ENCODE peak calls at places on chromosomes 11 and 22, in seven cellular contexts. A, M, L, S, Y, E and H are unnamed samples.

GRCh38 chr11:46521947-46522681 is 71.7 kb downstream of the AMBRA1 start:
- DNase-seq in S (no peak), Y (no peak), A (no peak), E (no peak), M (no peak), L (peak), H (no peak)

GRCh38 chr11:122139595-122139866 is 23.5 kb upstream of the BLID start:
- DNase-seq in M (no peak), Y (no peak), S (no peak), A (no peak), L (no peak), E (no peak), H (no peak)

GRCh38 chr11:60801194-60801593 is 16.1 kb downstream of the MS4A10 start:
- DNase-seq in M (no peak), S (no peak), A (no peak), L (no peak), Y (no peak), E (no peak), H (peak)

GRCh38 chr22:24189249-24190158 is 8.2 kb downstream of the SUSD2 start:
- DNase-seq in E (peak), M (peak), L (peak), Y (peak), S (peak), A (no peak), H (peak)

GRCh38 chr11:14342906-14343305 is 16.1 kb downstream of the RRAS2 start:
- DNase-seq in A (no peak), L (peak), M (no peak), S (no peak), Y (no peak), E (no peak), H (no peak)

GRCh38 chr11:117181586-117182550 is 3.3 kb downstream of the SIDT2 start:
- DNase-seq in A (no peak), S (no peak), L (no peak), Y (no peak), M (no peak), E (no peak), H (no peak)

GRCh38 chr22:44070029-44070428 is 45.9 kb downstream of the PARVB start:
- DNase-seq in L (no peak), M (no peak), Y (no peak), E (no peak), S (no peak), A (no peak), H (no peak)

GRCh38 chr11:783581-784015 is 6.3 kb downstream of the CEND1 start:
- DNase-seq in S (peak), M (peak), A (peak), Y (no peak), E (no peak), L (peak), H (peak)

GRCh38 chr11:122668562-122669090 is 13.1 kb downstream of the UBASH3B start:
- DNase-seq in M (peak), L (peak), E (no peak), S (no peak), A (peak), Y (no peak), H (no peak)

GRCh38 chr11:118883368-118884071 is at the start of gene CXCR5:
- DNase-seq in L (no peak), M (no peak), Y (no peak), S (no peak), E (no peak), A (no peak), H (peak)

GRCh38 chr22:17712441-17712840 is 61.8 kb downstream of the BID start:
- DNase-seq in L (peak), E (no peak), M (no peak), Y (no peak), A (no peak), S (no peak), H (no peak)

GRCh38 chr11:95092549-95093324 is 3.1 kb downstream of the ENDOD1 start:
- DNase-seq in A (no peak), E (peak), L (peak), M (peak), Y (no peak), S (peak), H (no peak)

GRCh38 chr22:49261616-49262015 is 566.1 kb downstream of the BRD1 start:
- DNase-seq in S (no peak), Y (no peak), E (no peak), L (no peak), A (no peak), M (no peak), H (peak)

GRCh38 chr11:120660024-120660565 is 148.5 kb downstream of the GRIK4 start:
- DNase-seq in E (no peak), L (peak), Y (peak), M (peak), A (no peak), S (peak), H (no peak)

GRCh38 chr22:41565403-41566054 is 4.7 kb downstream of the CSDC2 start:
- DNase-seq in A (peak), S (no peak), M (peak), L (peak), E (no peak), Y (no peak), H (no peak)

GRCh38 chr22:17767236-17768065 is 6.8 kb downstream of the BID start:
- DNase-seq in M (no peak), E (peak), S (no peak), Y (peak), A (no peak), L (no peak), H (no peak)

GRCh38 chr11:63920870-63921417 is 4.0 kb upstream of the RCOR2 start:
- DNase-seq in Y (no peak), A (no peak), S (no peak), E (peak), L (no peak), M (no peak), H (no peak)

GRCh38 chr22:42994917-42995562 is 19.9 kb downstream of the PACSIN2 start:
- DNase-seq in E (no peak), A (no peak), M (peak), S (no peak), Y (no peak), L (peak), H (no peak)

GRCh38 chr11:87298155-87298554 is 260.4 kb downstream of the TMEM135 start:
- DNase-seq in E (no peak), S (no peak), Y (no peak), A (no peak), M (no peak), L (no peak), H (no peak)

GRCh38 chr11:70210051-70210501 is 7.0 kb downstream of the FADD start:
- DNase-seq in Y (no peak), E (no peak), M (no peak), S (no peak), A (no peak), L (peak), H (no peak)

GRCh38 chr11:44760917-44761545 is 34.3 kb downstream of the TSPAN18 start:
- DNase-seq in L (peak), A (no peak), S (no peak), Y (no peak), E (no peak), M (peak), H (no peak)

GRCh38 chr11:131867457-131868257 is 497.2 kb downstream of the NTM start:
- DNase-seq in S (no peak), M (peak), A (no peak), E (no peak), Y (no peak), L (peak), H (peak)

GRCh38 chr22:17418890-17419324 is 49.6 kb downstream of the CECR2 start:
- DNase-seq in E (no peak), Y (no peak), L (peak), A (no peak), M (no peak), S (no peak), H (no peak)

GRCh38 chr11:115806056-115806455 is 301.8 kb upstream of the CADM1 start:
- DNase-seq in S (no peak), M (no peak), A (peak), L (no peak), Y (no peak), E (no peak), H (no peak)

GRCh38 chr11:2768471-2769408 is 68.9 kb upstream of the KCNQ1OT1 start:
- DNase-seq in L (peak), S (no peak), M (peak), E (no peak), A (no peak), Y (no peak), H (peak)

GRCh38 chr11:78428273-78428651 is 10.6 kb upstream of the GAB2 start:
- DNase-seq in E (no peak), L (no peak), Y (no peak), A (no peak), M (no peak), S (no peak), H (no peak)

GRCh38 chr11:69369945-69370344 is 76.0 kb downstream of the MYEOV start:
- DNase-seq in L (no peak), Y (no peak), A (no peak), S (no peak), E (no peak), M (no peak), H (peak)

GRCh38 chr11:65658174-65659021 is 4.3 kb downstream of the RELA start:
- DNase-seq in E (no peak), Y (no peak), M (no peak), S (no peak), A (no peak), L (no peak), H (no peak)

GRCh38 chr11:57460017-57460755 is at the start of gene RTN4RL2:
- DNase-seq in L (peak), S (peak), Y (no peak), M (peak), E (peak), A (peak), H (no peak)

GRCh38 chr11:120815260-120816100 is 208.4 kb upstream of the TBCEL start:
- DNase-seq in L (no peak), E (no peak), S (no peak), Y (no peak), A (no peak), M (no peak), H (no peak)

GRCh38 chr22:37242395-37242918 is 1.6 kb downstream of the RAC2 start:
- DNase-seq in S (peak), E (peak), L (peak), A (no peak), Y (peak), M (peak), H (peak)

GRCh38 chr11:120052196-120052775 is 85.6 kb downstream of the TRIM29 start:
- DNase-seq in E (no peak), M (no peak), S (no peak), Y (no peak), L (no peak), A (no peak), H (peak)

GRCh38 chr11:8220261-8221024 is 43.2 kb downstream of the LMO1 start:
- DNase-seq in E (no peak), S (no peak), M (no peak), L (no peak), Y (no peak), A (no peak), H (peak)

GRCh38 chr11:67564230-67564629 is 19.4 kb upstream of the GSTP1 start:
- DNase-seq in Y (no peak), A (no peak), M (no peak), E (no peak), L (no peak), S (no peak), H (no peak)

GRCh38 chr22:17095538-17095937 is 10.7 kb downstream of the IL17RA start:
- DNase-seq in A (no peak), L (no peak), Y (no peak), S (no peak), M (no peak), E (no peak), H (peak)

GRCh38 chr11:69836401-69836800 is 17.2 kb upstream of the FGF3 start:
- DNase-seq in S (no peak), Y (no peak), E (no peak), A (no peak), L (no peak), M (no peak), H (peak)

GRCh38 chr11:12769834-12770345 is 95.7 kb downstream of the TEAD1 start:
- DNase-seq in A (no peak), Y (no peak), E (no peak), S (no peak), L (peak), M (peak), H (no peak)

GRCh38 chr11:110435780-110436717 is 6.3 kb downstream of the FDX1 start:
- DNase-seq in M (no peak), L (peak), E (no peak), S (no peak), Y (no peak), A (no peak), H (no peak)